ENCODE peak calls at places on chromosomes 1 and 21, in five cellular contexts. J is right cardiac atrium; L is activated naive CD4-positive, alpha-beta T cell treated with Interleukin-2 at 50 U/mL for 16 hours; H is activated T-cell treated with anti-CD3 and anti-CD28 coated beads, Interleukin-2, amount 50 U/mL, for 72 hours; P is cardiac fibroblast. O is an unnamed sample.

GRCh38 chr21:36388076-36388475 is 2.9 kb downstream of the CHAF1B start:
- DNase-seq in J (no peak), L (no peak), H (no peak), P (no peak), O (no peak)

GRCh38 chr1:36836916-36837315 is 197.4 kb downstream of the GRIK3 start:
- DNase-seq in J (no peak), L (no peak), H (no peak), P (no peak), O (peak)

GRCh38 chr1:189496768-189497167 is 980.9 kb downstream of the BRINP3 start:
- DNase-seq in J (no peak), L (no peak), H (no peak), P (no peak), O (no peak)

GRCh38 chr1:84387480-84388163 is 10.7 kb upstream of the DNASE2B start:
- DNase-seq in J (no peak), L (no peak), H (no peak), P (peak), O (no peak)

GRCh38 chr1:100325415-100326324 is 26.6 kb upstream of the CDC14A start:
- DNase-seq in J (no peak), L (no peak), H (no peak), P (no peak), O (no peak)

GRCh38 chr1:79353224-79353623 is 346.7 kb upstream of the ADGRL4 start:
- DNase-seq in J (peak), L (no peak), H (peak), P (peak), O (no peak)

GRCh38 chr1:226312065-226312464 is 3.1 kb upstream of the LIN9 start:
- DNase-seq in J (no peak), L (no peak), H (no peak), P (no peak), O (no peak)

GRCh38 chr1:22340873-22341272 is 110.8 kb upstream of the ZBTB40 start:
- DNase-seq in J (no peak), L (no peak), H (no peak), P (no peak), O (no peak)

GRCh38 chr1:212030936-212031528 is 4.3 kb downstream of the INTS7 start:
- DNase-seq in J (no peak), L (no peak), H (no peak), P (peak), O (no peak)

GRCh38 chr1:58862728-58863385 is 79.0 kb upstream of the JUN start:
- DNase-seq in J (no peak), L (no peak), H (no peak), P (no peak), O (no peak)

GRCh38 chr1:183454377-183454776 is 17.9 kb upstream of the SMG7 start:
- DNase-seq in J (no peak), L (no peak), H (no peak), P (peak), O (no peak)

GRCh38 chr1:1137256-1138045 is 21.6 kb upstream of the C1orf159 start:
- DNase-seq in J (no peak), L (peak), H (peak), P (no peak), O (no peak)

GRCh38 chr1:231626951-231627614 is 493 bp downstream of the DISC1 start:
- DNase-seq in J (peak), L (peak), H (peak), P (peak), O (peak)

GRCh38 chr1:166915941-166916340 is 39.9 kb upstream of the TADA1 start:
- DNase-seq in J (no peak), L (no peak), H (no peak), P (peak), O (no peak)

GRCh38 chr1:33667386-33668282 is 195.2 kb downstream of the ZSCAN20 start:
- DNase-seq in J (no peak), L (no peak), H (no peak), P (no peak), O (no peak)

GRCh38 chr1:172670791-172671190 is 11.9 kb downstream of the FASLG start:
- DNase-seq in J (no peak), L (no peak), H (peak), P (no peak), O (no peak)

GRCh38 chr1:75134939-75135828 is 996 bp downstream of the LHX8 start:
- DNase-seq in J (no peak), L (no peak), H (no peak), P (no peak), O (no peak)

GRCh38 chr1:24074196-24074595 is 37.7 kb downstream of the MYOM3 start:
- DNase-seq in J (no peak), L (no peak), H (no peak), P (no peak), O (peak)

GRCh38 chr1:183023601-183024351 is 556 bp downstream of the LAMC1 start:
- DNase-seq in J (peak), L (peak), H (peak), P (peak), O (peak)

GRCh38 chr21:31354604-31355443 is 10.8 kb upstream of the TIAM1 start:
- DNase-seq in J (no peak), L (peak), H (peak), P (peak), O (no peak)

GRCh38 chr1:64117492-64117891 is 85.9 kb upstream of the UBE2U start:
- DNase-seq in J (no peak), L (no peak), H (no peak), P (no peak), O (no peak)

GRCh38 chr21:45873866-45874265 is 107.7 kb upstream of the COL6A1 start:
- DNase-seq in J (no peak), L (no peak), H (no peak), P (no peak), O (peak)

GRCh38 chr1:53342735-53343470 is 15.0 kb upstream of the LRP8 start:
- DNase-seq in J (no peak), L (no peak), H (no peak), P (no peak), O (peak)

GRCh38 chr21:30979054-30979453 is 59.2 kb downstream of the KRTAP19-8 start:
- DNase-seq in J (no peak), L (no peak), H (peak), P (no peak), O (no peak)

GRCh38 chr1:21115098-21115760 is 61.5 kb downstream of the EIF4G3 start:
- DNase-seq in J (no peak), L (no peak), H (no peak), P (no peak), O (no peak)

GRCh38 chr1:21661886-21662285 is 7.3 kb downstream of the RAP1GAP start:
- DNase-seq in J (no peak), L (no peak), H (no peak), P (no peak), O (peak)

GRCh38 chr1:224082146-224082545 is 31.8 kb upstream of the FBXO28 start:
- DNase-seq in J (no peak), L (no peak), H (no peak), P (peak), O (no peak)

GRCh38 chr1:27368872-27369703 is 2.3 kb upstream of the MAP3K6 start:
- DNase-seq in J (no peak), L (no peak), H (no peak), P (peak), O (no peak)

GRCh38 chr1:156488566-156489165 is 11.9 kb downstream of the MEF2D start:
- DNase-seq in J (no peak), L (peak), H (peak), P (no peak), O (no peak)

GRCh38 chr1:216422821-216423529 is at the start of gene USH2A:
- DNase-seq in J (no peak), L (no peak), H (no peak), P (no peak), O (no peak)

GRCh38 chr1:9292361-9293240 is at the start of gene SPSB1:
- DNase-seq in J (peak), L (peak), H (peak), P (peak), O (peak)

GRCh38 chr1:220235462-220235861 is 36.8 kb downstream of the RAB3GAP2 start:
- DNase-seq in J (no peak), L (no peak), H (no peak), P (no peak), O (no peak)

GRCh38 chr1:212941452-212941851 is 8.9 kb upstream of the VASH2 start:
- DNase-seq in J (no peak), L (no peak), H (no peak), P (no peak), O (no peak)

GRCh38 chr1:228866498-228866897 is 131.2 kb downstream of the RHOU start:
- DNase-seq in J (no peak), L (no peak), H (no peak), P (no peak), O (no peak)

GRCh38 chr1:95193591-95193990 is 40.4 kb upstream of the RWDD3 start:
- DNase-seq in J (no peak), L (no peak), H (no peak), P (no peak), O (no peak)

GRCh38 chr1:11847667-11848445 is at the start of gene NPPA:
- DNase-seq in J (peak), L (no peak), H (no peak), P (peak), O (no peak)

GRCh38 chr1:155226910-155227260 is 18.4 kb downstream of the MTX1 start:
- DNase-seq in J (peak), L (peak), H (peak), P (peak), O (peak)

GRCh38 chr1:156095906-156096508 is 13.7 kb upstream of the MEX3A start:
- DNase-seq in J (no peak), L (no peak), H (no peak), P (no peak), O (peak)

GRCh38 chr1:60850084-60850483 is 232.3 kb upstream of the NFIA start:
- DNase-seq in J (no peak), L (no peak), H (no peak), P (no peak), O (no peak)

GRCh38 chr1:50275564-50275963 is 147.7 kb downstream of the DMRTA2 start:
- DNase-seq in J (no peak), L (no peak), H (no peak), P (no peak), O (no peak)